ENCODE peak calls at places on chromosomes 4 and X, in seven cellular contexts. K is pancreas, H is fibroblast of lung, E is upper lobe of left lung, S is PC-3, A is left lung, V is hepatocyte. M is an unnamed sample. For H3K36me3, the result is how much of the 10 kb centered on the place peaks cover.

GRCh38 chrX:147476008-147476407 is 435.7 kb upstream of the FMR1 start:
- DNase-seq in K (no peak), V (peak), S (peak), A (no peak), H (no peak), E (peak), M (peak)

GRCh38 chr4:7347981-7348380 is 86.7 kb downstream of the PSAPL1 start:
- DNase-seq in H (no peak), K (no peak), S (peak), V (no peak), A (no peak), E (no peak), M (no peak)

GRCh38 chr4:64360664-64361398 is 48.4 kb downstream of the TECRL start:
- DNase-seq in V (no peak), S (no peak), H (no peak), A (no peak), E (no peak), K (no peak), M (no peak)

GRCh38 chrX:17706676-17707075 is 30.6 kb upstream of the SCML1 start:
- DNase-seq in K (no peak), E (no peak), S (peak), A (no peak), V (peak), H (peak), M (no peak)

GRCh38 chrX:151825927-151826471 is 86.7 kb upstream of the MAGEA4 start:
- DNase-seq in A (no peak), S (peak), H (peak), V (peak), E (no peak), K (no peak), M (peak)

GRCh38 chr4:152734015-152734698 is 45.4 kb downstream of the TIGD4 start:
- DNase-seq in E (no peak), S (no peak), A (no peak), K (no peak), H (no peak), V (no peak), M (no peak)

GRCh38 chr4:173446416-173446815 is 47.5 kb upstream of the SCRG1 start:
- DNase-seq in A (no peak), E (no peak), S (no peak), V (no peak), H (no peak), K (no peak), M (no peak)

GRCh38 chr4:141002323-141002805 is 130.9 kb downstream of the RNF150 start:
- DNase-seq in V (peak), A (no peak), K (no peak), E (no peak), H (peak), S (no peak), M (no peak)

GRCh38 chrX:129877401-129877800 is 28.6 kb upstream of the UTP14A start:
- DNase-seq in V (no peak), H (no peak), S (no peak), E (no peak), K (no peak), A (no peak), M (no peak)

GRCh38 chr4:89837385-89837995 is 529 bp upstream of the SNCA start:
- DNase-seq in H (peak), V (peak), S (no peak), E (no peak), A (no peak), K (peak), M (peak)

GRCh38 chr4:124121511-124121934 is 591.0 kb downstream of the ANKRD50 start:
- DNase-seq in S (peak), V (no peak), E (no peak), K (no peak), A (no peak), H (peak), M (no peak)

GRCh38 chr4:112693507-112693906 is 56.6 kb downstream of the LARP7 start:
- DNase-seq in H (no peak), V (no peak), E (no peak), A (no peak), K (no peak), S (no peak), M (no peak)

GRCh38 chrX:38220024-38220935 is at the start of gene SRPX:
- DNase-seq in K (peak), H (peak), E (no peak), A (peak), V (peak), S (peak), M (peak)

GRCh38 chr4:87363552-87363951 is 27.4 kb downstream of the HSD17B11 start:
- DNase-seq in H (peak), V (no peak), K (no peak), S (peak), E (no peak), A (no peak), M (peak)

GRCh38 chr4:7978489-7978888 is 38.8 kb upstream of the AFAP1 start:
- DNase-seq in E (peak), H (no peak), S (peak), K (peak), A (peak), V (peak), M (no peak)

GRCh38 chr4:28105271-28105859 is 1244.7 kb downstream of the STIM2 start:
- DNase-seq in A (no peak), V (no peak), H (no peak), S (no peak), E (no peak), K (no peak), M (no peak)

GRCh38 chrX:2572740-2573139 is 72.0 kb upstream of the DHRSX start:
- DNase-seq in K (no peak), H (no peak), S (peak), V (no peak), E (no peak), A (no peak), M (no peak)

GRCh38 chrX:18390941-18391538 is 34.4 kb upstream of the CDKL5 start:
- DNase-seq in V (peak), S (peak), K (no peak), A (peak), H (peak), E (peak), M (peak)

GRCh38 chr4:23333946-23334878 is 555.6 kb downstream of the PPARGC1A start:
- DNase-seq in A (no peak), H (peak), V (peak), S (peak), E (peak), K (no peak), M (peak)

GRCh38 chr4:6873291-6873690 is 36.3 kb upstream of the TBC1D14 start:
- DNase-seq in H (peak), A (no peak), S (peak), E (no peak), K (no peak), V (no peak), M (no peak)

GRCh38 chr4:2254665-2255500 is 7.0 kb downstream of the MXD4 start:
- DNase-seq in S (no peak), H (no peak), V (peak), K (peak), E (peak), A (peak), M (no peak)

GRCh38 chrX:39063037-39063436 is 261.8 kb downstream of the MID1IP1 start:
- DNase-seq in K (no peak), H (peak), A (peak), E (peak), V (no peak), S (peak), M (no peak)

GRCh38 chrX:15336023-15336413 is 695 bp upstream of the PIGA start:
- DNase-seq in E (peak), H (peak), S (peak), A (peak), V (peak), K (no peak), M (peak)

GRCh38 chrX:19133784-19134183 is 11.5 kb upstream of the ADGRG2 start:
- DNase-seq in K (no peak), E (no peak), A (no peak), V (no peak), S (no peak), H (no peak), M (no peak)

GRCh38 chr4:163544407-163545038 is 50.0 kb downstream of the TMA16 start:
- DNase-seq in H (peak), K (peak), V (peak), A (peak), E (peak), S (peak), M (peak)

GRCh38 chrX:70087857-70088256 is 25.6 kb downstream of the OTUD6A start:
- DNase-seq in A (no peak), V (peak), H (peak), E (no peak), S (peak), K (no peak), M (peak)

GRCh38 chr4:113300384-113301011 is 251.0 kb downstream of the ANK2 start:
- DNase-seq in H (peak), V (peak), E (no peak), A (no peak), S (peak), K (no peak), M (no peak)

GRCh38 chr4:109233585-109233984 is 68.9 kb downstream of the COL25A1 start:
- DNase-seq in S (no peak), E (no peak), K (no peak), V (no peak), A (no peak), H (no peak), M (no peak)

GRCh38 chr4:145890689-145891088 is 47.9 kb downstream of the ZNF827 start:
- DNase-seq in E (no peak), V (no peak), A (no peak), H (no peak), S (no peak), K (no peak), M (peak)

GRCh38 chr4:7781361-7781760 is 158.3 kb downstream of the AFAP1 start:
- DNase-seq in H (peak), V (no peak), A (no peak), S (no peak), E (peak), K (no peak), M (peak)

GRCh38 chr4:16663722-16664121 is 234.7 kb downstream of the LDB2 start:
- DNase-seq in V (no peak), A (no peak), K (no peak), E (no peak), S (no peak), H (no peak), M (peak)

GRCh38 chr4:152591361-152591760 is 55.5 kb upstream of the FBXW7 start:
- DNase-seq in H (peak), E (peak), V (peak), S (no peak), A (peak), K (peak), M (peak)

GRCh38 chr4:6200011-6200921 is at the start of gene JAKMIP1:
- DNase-seq in E (peak), V (peak), K (peak), S (peak), A (peak), H (peak), M (peak)

GRCh38 chr4:137648531-137648930 is 116.2 kb upstream of the PCDH18 start:
- DNase-seq in K (no peak), S (no peak), H (no peak), A (no peak), E (no peak), V (no peak), M (no peak)

GRCh38 chr4:137647375-137647774 is 115.1 kb upstream of the PCDH18 start:
- DNase-seq in S (peak), V (no peak), E (no peak), A (no peak), K (no peak), H (no peak), M (no peak)

GRCh38 chr4:137655286-137655685 is 123.0 kb upstream of the PCDH18 start:
- DNase-seq in A (no peak), E (no peak), K (no peak), S (no peak), V (no peak), H (peak), M (no peak)

GRCh38 chr4:137650051-137650450 is 117.8 kb upstream of the PCDH18 start:
- DNase-seq in E (no peak), H (peak), A (no peak), V (no peak), S (peak), K (no peak), M (no peak)

GRCh38 chr4:137651128-137651527 is 118.8 kb upstream of the PCDH18 start:
- DNase-seq in E (no peak), A (no peak), S (peak), V (no peak), K (no peak), H (peak), M (no peak)
- TF ChIP-seq CTCF in E (no peak), A (no peak), S (no peak), V (no peak), K (no peak), H (no peak), M (no peak)

DNA sequence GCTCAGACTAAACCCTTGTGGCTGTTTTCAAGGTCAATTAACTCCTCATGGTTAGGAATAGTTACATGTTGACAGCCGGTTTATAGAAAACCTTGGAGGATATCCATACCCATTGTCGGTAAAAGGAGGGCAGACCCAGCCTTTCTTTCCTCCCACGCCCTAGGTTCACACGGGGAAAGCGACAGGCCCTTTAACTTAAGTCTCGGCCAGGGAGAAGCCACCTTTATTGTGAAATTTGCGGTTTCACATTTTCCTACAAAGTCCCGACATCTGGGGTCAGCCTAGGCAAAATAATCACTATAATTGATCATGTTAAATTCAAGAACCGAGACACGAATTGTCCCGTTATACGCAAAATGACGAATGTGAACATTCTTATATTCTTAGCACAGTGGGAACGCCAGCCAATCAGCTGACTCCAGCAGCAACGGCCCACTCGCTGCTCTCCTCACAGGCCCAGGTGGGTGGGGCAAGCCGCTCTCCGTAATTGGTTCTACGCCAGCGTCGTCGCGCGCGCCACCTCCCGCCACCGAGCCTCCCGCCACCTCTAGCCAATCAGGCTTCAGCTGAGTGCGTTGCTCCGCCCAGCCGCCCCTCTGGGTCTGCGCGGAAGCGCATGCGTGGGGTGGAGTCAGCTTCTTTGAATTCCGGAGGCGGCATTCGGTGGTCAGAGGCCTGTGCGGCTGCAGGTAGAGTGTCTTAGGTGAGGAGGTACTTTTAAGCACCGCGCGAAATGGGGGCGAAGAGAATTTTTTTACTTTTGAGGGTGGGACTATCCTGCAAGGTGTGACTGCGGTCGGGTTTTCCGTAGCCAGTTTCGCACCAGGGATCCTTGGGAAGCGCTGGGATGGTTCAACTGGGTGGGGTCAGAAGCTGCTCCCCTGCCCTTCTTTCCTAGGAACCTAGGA is at the start of gene CENPI:
- DNase-seq in A (peak), S (peak), H (peak), V (peak), E (peak), K (peak), M (peak)
- H3K4me3 ChIP-seq in A (peak), S (peak), H (peak), V (peak), E (peak), K (peak), M (peak)

GRCh38 chr4:15563871-15564270 is 91.3 kb downstream of the FBXL5 start:
- DNase-seq in V (no peak), S (no peak), A (no peak), H (no peak), E (no peak), K (no peak), M (no peak)
- H3K36me3 ChIP-seq in V (under half), S (under half), A (under half), H (under half), E (half or more), K (under half), M (under half)

GRCh38 chr4:18689308-18689915 is 667.9 kb upstream of the LCORL start:
- DNase-seq in V (peak), E (peak), S (peak), H (peak), A (no peak), K (no peak), M (peak)
- TF ChIP-seq CTCF in V (peak), E (peak), S (peak), H (peak), A (peak), K (peak), M (peak)